ENCODE peak calls at places on chromosomes 5 and 9, in four cellular contexts. One of them, this sample, is unnamed.

GRCh38 chr9:136981588-136982231 is 1.1 kb upstream of the LCNL1 start:
- DNase-seq in colonic mucosa: no peak
- DNase-seq in Karpas-422: no peak
- DNase-seq in thoracic aorta: no peak
- DNase-seq in this sample: no peak

GRCh38 chr5:106171708-106172107 is 1499.0 kb downstream of the EFNA5 start:
- DNase-seq in Karpas-422: no peak
- DNase-seq in thoracic aorta: no peak
- DNase-seq in colonic mucosa: no peak
- DNase-seq in this sample: no peak

GRCh38 chr9:68458918-68459317 is 81.8 kb downstream of the TMEM252 start:
- DNase-seq in thoracic aorta: no peak
- DNase-seq in colonic mucosa: no peak
- DNase-seq in Karpas-422: no peak
- DNase-seq in this sample: no peak

GRCh38 chr9:85359161-85359560 is 382.6 kb downstream of the AGTPBP1 start:
- DNase-seq in colonic mucosa: no peak
- DNase-seq in Karpas-422: no peak
- DNase-seq in thoracic aorta: no peak
- DNase-seq in this sample: no peak

GRCh38 chr5:137761020-137761516 is 6.9 kb upstream of the HNRNPA0 start:
- DNase-seq in thoracic aorta: no peak
- DNase-seq in colonic mucosa: no peak
- DNase-seq in Karpas-422: no peak
- DNase-seq in this sample: no peak

GRCh38 chr9:8241201-8241600 is 441.6 kb upstream of the DMAC1 start:
- DNase-seq in colonic mucosa: no peak
- DNase-seq in Karpas-422: no peak
- DNase-seq in thoracic aorta: no peak
- DNase-seq in this sample: no peak

GRCh38 chr9:137670391-137671195 is 51.8 kb downstream of the EHMT1 start:
- DNase-seq in Karpas-422: no peak
- DNase-seq in thoracic aorta: peak; percentile 15
- DNase-seq in colonic mucosa: peak; percentile 57
- DNase-seq in this sample: peak; percentile 68

GRCh38 chr9:124079176-124079925 is 67.8 kb downstream of the LHX2 start:
- DNase-seq in colonic mucosa: no peak
- DNase-seq in Karpas-422: no peak
- DNase-seq in thoracic aorta: no peak
- DNase-seq in this sample: peak; percentile 46

GRCh38 chr5:167998148-167998767 is 293.2 kb upstream of the WWC1 start:
- DNase-seq in colonic mucosa: no peak
- DNase-seq in Karpas-422: no peak
- DNase-seq in thoracic aorta: no peak
- DNase-seq in this sample: no peak

GRCh38 chr9:126583134-126583760 is 30.5 kb upstream of the LMX1B start:
- DNase-seq in Karpas-422: no peak
- DNase-seq in colonic mucosa: no peak
- DNase-seq in thoracic aorta: no peak
- DNase-seq in this sample: no peak

GRCh38 chr9:137972355-137972987 is 94.9 kb downstream of the CACNA1B start:
- DNase-seq in Karpas-422: no peak
- DNase-seq in colonic mucosa: no peak
- DNase-seq in thoracic aorta: no peak
- DNase-seq in this sample: no peak

GRCh38 chr9:76161546-76161945 is 232.7 kb downstream of the RFK start:
- DNase-seq in Karpas-422: no peak
- DNase-seq in thoracic aorta: no peak
- DNase-seq in colonic mucosa: no peak
- DNase-seq in this sample: no peak

GRCh38 chr9:29144476-29144875 is 1571.2 kb upstream of the C9orf72 start:
- DNase-seq in Karpas-422: no peak
- DNase-seq in colonic mucosa: no peak
- DNase-seq in thoracic aorta: no peak
- DNase-seq in this sample: no peak

GRCh38 chr5:132865668-132866341 is 464 bp downstream of the GDF9 start:
- DNase-seq in Karpas-422: no peak
- DNase-seq in colonic mucosa: no peak
- DNase-seq in thoracic aorta: no peak
- DNase-seq in this sample: no peak

GRCh38 chr5:149063017-149063687 is at the start of gene SH3TC2:
- DNase-seq in thoracic aorta: no peak
- DNase-seq in colonic mucosa: peak; percentile 59
- DNase-seq in Karpas-422: no peak
- DNase-seq in this sample: no peak

GRCh38 chr5:42109006-42109572 is 184.0 kb downstream of the FBXO4 start:
- DNase-seq in Karpas-422: no peak
- DNase-seq in thoracic aorta: no peak
- DNase-seq in colonic mucosa: no peak
- DNase-seq in this sample: no peak

GRCh38 chr9:83992407-83992806 is 11.8 kb downstream of the RMI1 start:
- DNase-seq in colonic mucosa: no peak
- DNase-seq in Karpas-422: no peak
- DNase-seq in thoracic aorta: no peak
- DNase-seq in this sample: no peak

GRCh38 chr9:72203205-72203803 is 54.1 kb downstream of the GDA start:
- DNase-seq in Karpas-422: peak; percentile 64
- DNase-seq in colonic mucosa: peak; percentile 69
- DNase-seq in thoracic aorta: no peak
- DNase-seq in this sample: no peak

GRCh38 chr5:134510970-134511795 is 14.3 kb upstream of the JADE2 start:
- DNase-seq in thoracic aorta: no peak
- DNase-seq in colonic mucosa: no peak
- DNase-seq in Karpas-422: no peak
- DNase-seq in this sample: no peak

GRCh38 chr5:157188270-157188669 is 7.6 kb downstream of the ITK start:
- DNase-seq in colonic mucosa: no peak
- DNase-seq in thoracic aorta: no peak
- DNase-seq in Karpas-422: no peak
- DNase-seq in this sample: no peak

GRCh38 chr9:35791321-35791921 is at the start of gene NPR2:
- DNase-seq in colonic mucosa: no peak
- DNase-seq in thoracic aorta: no peak
- DNase-seq in Karpas-422: no peak
- DNase-seq in this sample: peak; percentile 47

GRCh38 chr5:138699482-138699881 is 53.7 kb upstream of the CTNNA1 start:
- DNase-seq in colonic mucosa: no peak
- DNase-seq in thoracic aorta: no peak
- DNase-seq in Karpas-422: no peak
- DNase-seq in this sample: no peak

GRCh38 chr5:78886650-78887230 is 98.4 kb downstream of the ARSB start:
- DNase-seq in thoracic aorta: no peak
- DNase-seq in Karpas-422: peak; percentile 71
- DNase-seq in colonic mucosa: no peak
- DNase-seq in this sample: no peak

GRCh38 chr9:112487008-112487798 is 576 bp downstream of the KIAA1958 start:
- DNase-seq in Karpas-422: peak; percentile 88
- DNase-seq in thoracic aorta: no peak
- DNase-seq in colonic mucosa: peak; percentile 67
- DNase-seq in this sample: peak; percentile 48

GRCh38 chr9:98831636-98832035 is 24.2 kb downstream of the GALNT12 start:
- DNase-seq in thoracic aorta: no peak
- DNase-seq in colonic mucosa: no peak
- DNase-seq in Karpas-422: no peak
- DNase-seq in this sample: no peak

GRCh38 chr5:175728316-175728715 is 70.4 kb downstream of the HRH2 start:
- DNase-seq in Karpas-422: no peak
- DNase-seq in colonic mucosa: no peak
- DNase-seq in thoracic aorta: no peak
- DNase-seq in this sample: no peak

GRCh38 chr5:139711852-139712171 is 63.7 kb downstream of the CXXC5 start:
- DNase-seq in thoracic aorta: no peak
- DNase-seq in Karpas-422: no peak
- DNase-seq in colonic mucosa: no peak
- DNase-seq in this sample: no peak

GRCh38 chr9:73680831-73681230 is 529.2 kb downstream of the ANXA1 start:
- DNase-seq in Karpas-422: no peak
- DNase-seq in colonic mucosa: no peak
- DNase-seq in thoracic aorta: no peak
- DNase-seq in this sample: no peak

GRCh38 chr9:80410106-80410505 is 838.3 kb downstream of the TLE4 start:
- DNase-seq in Karpas-422: no peak
- DNase-seq in colonic mucosa: no peak
- DNase-seq in thoracic aorta: no peak
- DNase-seq in this sample: no peak

GRCh38 chr9:68949271-68950000 is 64.5 kb downstream of the PRKACG start:
- DNase-seq in colonic mucosa: no peak
- DNase-seq in thoracic aorta: no peak
- DNase-seq in Karpas-422: no peak
- DNase-seq in this sample: no peak

GRCh38 chr9:16363073-16363781 is 507.2 kb downstream of the BNC2 start:
- DNase-seq in Karpas-422: no peak
- DNase-seq in colonic mucosa: no peak
- DNase-seq in thoracic aorta: no peak
- DNase-seq in this sample: no peak

GRCh38 chr5:32711693-32712462 is 757 bp downstream of the NPR3 start:
- DNase-seq in colonic mucosa: no peak
- DNase-seq in thoracic aorta: no peak
- DNase-seq in Karpas-422: no peak
- DNase-seq in this sample: no peak

GRCh38 chr5:111144352-111144930 is 52.3 kb downstream of the WDR36 start:
- DNase-seq in Karpas-422: no peak
- DNase-seq in colonic mucosa: no peak
- DNase-seq in thoracic aorta: no peak
- DNase-seq in this sample: no peak

GRCh38 chr9:87381050-87381711 is 116.5 kb upstream of the DAPK1 start:
- DNase-seq in Karpas-422: no peak
- DNase-seq in thoracic aorta: no peak
- DNase-seq in colonic mucosa: no peak
- DNase-seq in this sample: no peak

GRCh38 chr5:87954121-87954520 is 314.5 kb downstream of the TMEM161B start:
- DNase-seq in colonic mucosa: no peak
- DNase-seq in Karpas-422: no peak
- DNase-seq in thoracic aorta: no peak
- DNase-seq in this sample: no peak

GRCh38 chr9:133203506-133204075 is 5.5 kb downstream of the OBP2B start:
- DNase-seq in thoracic aorta: no peak
- DNase-seq in colonic mucosa: no peak
- DNase-seq in Karpas-422: no peak
- DNase-seq in this sample: no peak

GRCh38 chr5:160021818-160022446 is 13.0 kb downstream of the TTC1 start:
- DNase-seq in thoracic aorta: no peak
- DNase-seq in colonic mucosa: peak; percentile 79
- DNase-seq in Karpas-422: peak; percentile 88
- DNase-seq in this sample: no peak

GRCh38 chr9:132943677-132944293 is 631 bp downstream of the TSC1 start:
- DNase-seq in colonic mucosa: peak; percentile 20
- DNase-seq in thoracic aorta: no peak
- DNase-seq in Karpas-422: peak; percentile 86
- DNase-seq in this sample: no peak

GRCh38 chr5:60487885-60488425 is 212.0 kb downstream of the DEPDC1B start:
- DNase-seq in Karpas-422: no peak
- DNase-seq in colonic mucosa: peak; percentile 25
- DNase-seq in thoracic aorta: no peak
- DNase-seq in this sample: no peak

GRCh38 chr5:60489377-60489776 is 210.6 kb downstream of the DEPDC1B start:
- DNase-seq in colonic mucosa: no peak
- DNase-seq in Karpas-422: no peak
- DNase-seq in thoracic aorta: no peak
- DNase-seq in this sample: no peak

GRCh38 chr5:60490597-60491166 is 209.3 kb downstream of the DEPDC1B start:
- DNase-seq in thoracic aorta: no peak
- DNase-seq in Karpas-422: no peak
- DNase-seq in colonic mucosa: no peak
- DNase-seq in this sample: no peak

GRCh38 chr5:60488466-60489130 is 211.4 kb downstream of the DEPDC1B start:
- DNase-seq in thoracic aorta: no peak
- DNase-seq in colonic mucosa: no peak
- DNase-seq in Karpas-422: no peak
- DNase-seq in this sample: no peak

GRCh38 chr5:60489856-60490255 is 210.1 kb downstream of the DEPDC1B start:
- DNase-seq in thoracic aorta: no peak
- DNase-seq in colonic mucosa: no peak
- DNase-seq in Karpas-422: no peak
- DNase-seq in this sample: no peak
- H3K27ac ChIP-seq in thoracic aorta: peak overlapping the region; percentile 85
- H3K27ac ChIP-seq in colonic mucosa: no peak overlapping the region
- H3K27ac ChIP-seq in Karpas-422: no peak overlapping the region
- H3K27ac ChIP-seq in this sample: no peak overlapping the region

DNA sequence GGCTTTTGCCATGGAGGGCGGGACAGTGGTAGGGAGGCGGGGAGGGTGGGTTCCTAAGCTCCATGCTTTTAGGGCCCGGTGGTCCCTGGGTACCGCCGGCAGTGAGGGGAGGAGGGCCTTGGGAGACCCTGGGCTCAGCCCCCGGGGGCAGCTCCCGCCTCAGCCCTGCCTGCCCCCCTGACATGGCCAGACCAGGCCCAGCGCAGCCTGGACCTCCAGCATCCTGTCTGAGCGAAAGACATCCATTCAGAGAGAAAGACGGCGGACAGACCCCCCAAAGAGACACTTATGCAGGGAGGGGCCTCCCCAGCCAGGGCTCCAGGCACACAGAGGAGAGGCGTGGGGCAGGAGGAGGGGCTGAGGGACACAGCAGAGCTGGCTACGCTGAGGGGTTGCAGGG is 45.3 kb downstream of the KCNT1 start:
- DNase-seq in thoracic aorta: no peak
- DNase-seq in Karpas-422: no peak
- DNase-seq in colonic mucosa: no peak
- DNase-seq in this sample: no peak
- H3K9me3 ChIP-seq in thoracic aorta: no peaks in the 10 kb centered on the region
- H3K9me3 ChIP-seq in Karpas-422: no peaks in the 10 kb centered on the region
- H3K9me3 ChIP-seq in colonic mucosa: no peaks in the 10 kb centered on the region
- H3K9me3 ChIP-seq in this sample: no peaks in the 10 kb centered on the region

GRCh38 chr5:143396353-143396940 is 7.0 kb downstream of the NR3C1 start:
- DNase-seq in colonic mucosa: no peak
- DNase-seq in Karpas-422: peak; percentile 72
- DNase-seq in thoracic aorta: no peak
- DNase-seq in this sample: no peak
- H3K27ac ChIP-seq in colonic mucosa: no peak overlapping the region
- H3K27ac ChIP-seq in Karpas-422: peak overlapping the region; percentile 92
- H3K27ac ChIP-seq in thoracic aorta: no peak overlapping the region
- H3K27ac ChIP-seq in this sample: peak overlapping the region; percentile 99

GRCh38 chr9:113828211-113828610 is 47.9 kb upstream of the ZNF618 start:
- DNase-seq in thoracic aorta: no peak
- DNase-seq in Karpas-422: no peak
- DNase-seq in colonic mucosa: no peak
- DNase-seq in this sample: no peak
- H3K9me3 ChIP-seq in thoracic aorta: peaks cover 15% of the 10 kb centered on the region
- H3K9me3 ChIP-seq in Karpas-422: no peaks in the 10 kb centered on the region
- H3K9me3 ChIP-seq in colonic mucosa: no peaks in the 10 kb centered on the region
- H3K9me3 ChIP-seq in this sample: peaks cover 6% of the 10 kb centered on the region

GRCh38 chr5:1199340-1199648 is 2.1 kb upstream of the SLC6A19 start:
- DNase-seq in colonic mucosa: no peak
- DNase-seq in thoracic aorta: no peak
- DNase-seq in Karpas-422: no peak
- DNase-seq in this sample: no peak
- H3K27ac ChIP-seq in colonic mucosa: no peak overlapping the region
- H3K27ac ChIP-seq in thoracic aorta: no peak overlapping the region
- H3K27ac ChIP-seq in Karpas-422: no peak overlapping the region
- H3K27ac ChIP-seq in this sample: no peak overlapping the region